ENCODE peak calls at places on chromosomes 16 and 17, in seven cellular contexts. One of them, this sample, is unnamed.

GRCh38 chr17:44097110-44097810 is 26.2 kb downstream of the HDAC5 start:
- DNase-seq in ovary: no peak
- DNase-seq in K562: peak; percentile 34
- DNase-seq in stomach: peak; percentile 57
- DNase-seq in body of pancreas: peak; percentile 55
- DNase-seq in Peyer's patch: no peak
- DNase-seq in suprapubic skin: no peak
- DNase-seq in this sample: no peak

GRCh38 chr16:22192261-22193133 is 13.6 kb upstream of the EEF2K start:
- DNase-seq in ovary: peak; percentile 88
- DNase-seq in K562: peak; percentile 58
- DNase-seq in stomach: peak; percentile 78
- DNase-seq in body of pancreas: peak; percentile 69
- DNase-seq in Peyer's patch: peak; percentile 69
- DNase-seq in suprapubic skin: peak; percentile 94
- DNase-seq in this sample: peak; percentile 86

GRCh38 chr17:64358261-64358788 is 32.3 kb downstream of the PECAM1 start:
- DNase-seq in ovary: no peak
- DNase-seq in K562: no peak
- DNase-seq in stomach: no peak
- DNase-seq in body of pancreas: no peak
- DNase-seq in Peyer's patch: no peak
- DNase-seq in suprapubic skin: no peak
- DNase-seq in this sample: no peak

GRCh38 chr17:51764387-51764971 is 394.0 kb downstream of the CA10 start:
- DNase-seq in ovary: peak; percentile 39
- DNase-seq in K562: peak; percentile 54
- DNase-seq in stomach: peak; percentile 41
- DNase-seq in body of pancreas: peak; percentile 65
- DNase-seq in Peyer's patch: no peak
- DNase-seq in suprapubic skin: no peak
- DNase-seq in this sample: peak; percentile 50

GRCh38 chr17:81329279-81329926 is 34.3 kb upstream of the SLC38A10 start:
- DNase-seq in ovary: peak; percentile 90
- DNase-seq in K562: peak; percentile 63
- DNase-seq in stomach: peak; percentile 80
- DNase-seq in body of pancreas: peak; percentile 91
- DNase-seq in Peyer's patch: peak; percentile 94
- DNase-seq in suprapubic skin: peak; percentile 95
- DNase-seq in this sample: peak; percentile 94

GRCh38 chr16:11052080-11052808 is 107.9 kb downstream of the CLEC16A start:
- DNase-seq in ovary: peak; percentile 21
- DNase-seq in K562: no peak
- DNase-seq in stomach: no peak
- DNase-seq in body of pancreas: no peak
- DNase-seq in Peyer's patch: no peak
- DNase-seq in suprapubic skin: no peak
- DNase-seq in this sample: peak; percentile 41

GRCh38 chr17:27579897-27580321 is 51.1 kb upstream of the LGALS9 start:
- DNase-seq in ovary: no peak
- DNase-seq in K562: peak; percentile 50
- DNase-seq in stomach: no peak
- DNase-seq in body of pancreas: no peak
- DNase-seq in Peyer's patch: no peak
- DNase-seq in suprapubic skin: no peak
- DNase-seq in this sample: no peak

GRCh38 chr16:78932395-78932794 is 668.1 kb downstream of the MAF start:
- DNase-seq in ovary: peak; percentile 50
- DNase-seq in K562: no peak
- DNase-seq in stomach: no peak
- DNase-seq in body of pancreas: no peak
- DNase-seq in Peyer's patch: no peak
- DNase-seq in suprapubic skin: no peak
- DNase-seq in this sample: no peak

GRCh38 chr17:78769200-78769773 is 12.8 kb downstream of the CYTH1 start:
- DNase-seq in ovary: no peak
- DNase-seq in K562: no peak
- DNase-seq in stomach: no peak
- DNase-seq in body of pancreas: no peak
- DNase-seq in Peyer's patch: no peak
- DNase-seq in suprapubic skin: no peak
- DNase-seq in this sample: no peak

GRCh38 chr17:31858647-31859486 is at the start of gene COPRS:
- DNase-seq in ovary: peak; percentile 93
- DNase-seq in K562: peak; percentile 97
- DNase-seq in stomach: peak; percentile 91
- DNase-seq in body of pancreas: peak; percentile 94
- DNase-seq in Peyer's patch: peak; percentile 93
- DNase-seq in suprapubic skin: peak; percentile 91
- DNase-seq in this sample: peak; percentile 91
- TF ChIP-seq POLR2A in ovary: peak; percentile 46
- TF ChIP-seq POLR2A in K562: no peak
- TF ChIP-seq POLR2A in stomach: no peak
- TF ChIP-seq POLR2A in body of pancreas: peak; percentile 28
- TF ChIP-seq POLR2A in Peyer's patch: no peak
- TF ChIP-seq POLR2A in suprapubic skin: peak; percentile 30
- TF ChIP-seq POLR2A in this sample: no peak

DNA sequence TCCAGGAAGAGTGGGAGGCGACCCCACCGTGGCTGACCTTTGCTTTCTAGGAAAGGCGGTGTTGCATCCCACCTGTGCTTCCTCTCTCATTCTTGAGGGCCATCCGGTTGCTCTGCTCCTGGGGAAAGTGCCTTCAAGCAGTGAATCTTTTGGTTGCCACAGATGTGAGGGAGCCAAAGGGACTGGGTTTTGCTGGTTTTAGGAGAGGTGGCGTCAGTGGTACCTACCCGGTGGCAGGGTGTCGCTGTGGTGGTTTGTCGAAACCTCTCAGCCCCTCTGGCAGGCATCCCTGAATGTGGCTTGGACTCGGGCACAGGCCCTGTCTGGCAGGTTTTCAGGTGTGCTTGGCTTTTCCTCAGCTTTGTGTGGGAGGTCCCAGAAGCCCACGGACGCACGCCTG is 611.5 kb downstream of the KCNJ18 start:
- DNase-seq in ovary: no peak
- DNase-seq in K562: no peak
- DNase-seq in stomach: no peak
- DNase-seq in body of pancreas: no peak
- DNase-seq in Peyer's patch: no peak
- DNase-seq in suprapubic skin: no peak
- DNase-seq in this sample: no peak
- H3K9me3 ChIP-seq in ovary: peaks cover 3% of the 10 kb centered on the region
- H3K9me3 ChIP-seq in K562: peaks cover 11% of the 10 kb centered on the region
- H3K9me3 ChIP-seq in stomach: peaks cover 32% of the 10 kb centered on the region
- H3K9me3 ChIP-seq in body of pancreas: no peaks in the 10 kb centered on the region
- H3K9me3 ChIP-seq in Peyer's patch: no peaks in the 10 kb centered on the region
- H3K9me3 ChIP-seq in suprapubic skin: peaks cover 25% of the 10 kb centered on the region
- H3K9me3 ChIP-seq in this sample: peaks cover 11% of the 10 kb centered on the region

DNA sequence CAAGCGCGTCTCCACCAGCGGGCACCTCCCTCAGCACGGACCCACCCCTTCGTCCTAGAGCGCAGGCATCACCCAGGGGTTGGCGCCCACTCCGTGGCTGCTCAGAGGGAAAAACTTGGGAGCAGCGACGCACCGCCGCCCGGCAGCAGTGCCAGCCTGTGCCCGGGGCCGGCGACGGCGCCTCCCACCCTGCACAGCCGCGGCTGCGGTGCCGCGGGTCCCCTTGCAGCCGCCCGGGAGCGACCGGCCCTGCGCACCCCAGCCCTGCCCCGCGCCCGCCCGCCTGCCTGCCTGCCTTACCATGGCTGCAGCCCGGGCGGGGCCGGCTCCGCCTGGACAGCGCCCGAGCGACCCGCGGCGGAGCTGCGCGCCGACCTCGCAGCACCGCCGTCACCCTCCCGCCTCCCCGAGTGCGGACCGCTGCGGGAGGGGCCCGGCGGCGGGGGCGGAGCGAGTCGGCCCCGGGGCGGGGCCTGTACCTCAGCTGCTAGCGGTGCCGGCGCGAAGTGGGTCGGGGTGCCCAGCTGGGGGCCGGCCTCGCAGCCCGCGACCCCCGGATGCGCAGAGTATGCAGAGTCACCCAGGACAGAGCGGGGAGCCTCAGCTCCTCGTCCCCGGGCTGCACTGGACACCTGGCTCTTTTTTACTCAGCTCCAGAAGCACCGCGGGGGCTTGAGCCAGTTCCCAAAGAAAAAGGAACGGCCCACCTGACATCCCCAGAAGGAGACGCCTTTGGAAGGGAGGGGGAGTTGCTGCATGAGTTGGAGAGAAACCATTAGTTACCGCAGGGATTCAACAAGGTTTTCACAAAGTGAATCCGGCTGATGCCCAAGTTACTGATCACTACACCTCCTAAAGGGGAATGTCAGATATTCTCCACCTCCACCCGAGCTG is 17.5 kb upstream of the MTMR4 start:
- DNase-seq in ovary: peak; percentile 77
- DNase-seq in K562: peak; percentile 96
- DNase-seq in stomach: peak; percentile 68
- DNase-seq in body of pancreas: peak; percentile 61
- DNase-seq in Peyer's patch: peak; percentile 71
- DNase-seq in suprapubic skin: no peak
- DNase-seq in this sample: peak; percentile 64
- H3K27me3 ChIP-seq in ovary: no peaks in the 10 kb centered on the region
- H3K27me3 ChIP-seq in K562: peaks cover 7% of the 10 kb centered on the region
- H3K27me3 ChIP-seq in stomach: peaks cover 5% of the 10 kb centered on the region
- H3K27me3 ChIP-seq in body of pancreas: no peaks in the 10 kb centered on the region
- H3K27me3 ChIP-seq in Peyer's patch: no peaks in the 10 kb centered on the region
- H3K27me3 ChIP-seq in suprapubic skin: no peaks in the 10 kb centered on the region
- H3K27me3 ChIP-seq in this sample: peaks cover 9% of the 10 kb centered on the region

DNA sequence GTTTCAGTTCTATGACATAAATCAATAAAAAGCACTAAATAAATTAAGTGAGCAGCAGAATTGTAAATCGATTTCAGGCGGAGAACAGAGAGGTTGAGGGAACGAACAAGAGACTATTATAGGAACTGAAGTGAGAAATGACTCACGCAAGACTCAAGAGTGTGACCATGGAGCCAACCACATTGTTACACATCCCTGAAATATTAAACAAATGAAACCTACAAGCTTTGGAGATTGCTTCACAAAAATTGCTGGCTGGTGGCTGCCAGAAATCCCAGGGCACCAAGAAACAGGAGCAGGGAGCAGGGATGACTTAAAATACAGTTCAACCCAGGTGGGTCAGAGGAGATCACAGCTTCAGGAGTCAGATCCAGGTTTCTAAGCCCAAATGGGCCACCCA is 111.8 kb downstream of the GSG1L start:
- DNase-seq in ovary: no peak
- DNase-seq in K562: no peak
- DNase-seq in stomach: no peak
- DNase-seq in body of pancreas: no peak
- DNase-seq in Peyer's patch: no peak
- DNase-seq in suprapubic skin: peak; percentile 0
- DNase-seq in this sample: no peak
- TF ChIP-seq POLR2A in ovary: no peak
- TF ChIP-seq POLR2A in K562: no peak
- TF ChIP-seq POLR2A in stomach: no peak
- TF ChIP-seq POLR2A in body of pancreas: no peak
- TF ChIP-seq POLR2A in Peyer's patch: no peak
- TF ChIP-seq POLR2A in suprapubic skin: no peak
- TF ChIP-seq POLR2A in this sample: no peak

GRCh38 chr16:35788381-35788780 is 2329.0 kb downstream of the TP53TG3F start:
- DNase-seq in ovary: no peak
- DNase-seq in K562: no peak
- DNase-seq in stomach: no peak
- DNase-seq in body of pancreas: no peak
- DNase-seq in Peyer's patch: no peak
- DNase-seq in suprapubic skin: no peak
- DNase-seq in this sample: no peak
- H3K9me3 ChIP-seq in ovary: no peaks in the 10 kb centered on the region
- H3K9me3 ChIP-seq in K562: no peaks in the 10 kb centered on the region
- H3K9me3 ChIP-seq in stomach: peaks cover 45% of the 10 kb centered on the region
- H3K9me3 ChIP-seq in body of pancreas: no peaks in the 10 kb centered on the region
- H3K9me3 ChIP-seq in Peyer's patch: peaks cover 9% of the 10 kb centered on the region
- H3K9me3 ChIP-seq in suprapubic skin: peaks cover 11% of the 10 kb centered on the region
- H3K9me3 ChIP-seq in this sample: peaks cover 10% of the 10 kb centered on the region

GRCh38 chr17:32264140-32264799 is 1.4 kb upstream of the RHBDL3 start:
- DNase-seq in ovary: no peak
- DNase-seq in K562: no peak
- DNase-seq in stomach: no peak
- DNase-seq in body of pancreas: no peak
- DNase-seq in Peyer's patch: no peak
- DNase-seq in suprapubic skin: no peak
- DNase-seq in this sample: no peak

GRCh38 chr17:32266389-32267269 is 997 bp downstream of the RHBDL3 start:
- DNase-seq in ovary: peak; percentile 55
- DNase-seq in K562: peak; percentile 54
- DNase-seq in stomach: no peak
- DNase-seq in body of pancreas: peak; percentile 24
- DNase-seq in Peyer's patch: no peak
- DNase-seq in suprapubic skin: no peak
- DNase-seq in this sample: no peak

GRCh38 chr17:32265896-32266388 is 310 bp downstream of the RHBDL3 start:
- DNase-seq in ovary: peak; percentile 39
- DNase-seq in K562: no peak
- DNase-seq in stomach: no peak
- DNase-seq in body of pancreas: no peak
- DNase-seq in Peyer's patch: no peak
- DNase-seq in suprapubic skin: no peak
- DNase-seq in this sample: no peak

GRCh38 chr17:32264823-32265191 is 825 bp upstream of the RHBDL3 start:
- DNase-seq in ovary: no peak
- DNase-seq in K562: no peak
- DNase-seq in stomach: no peak
- DNase-seq in body of pancreas: no peak
- DNase-seq in Peyer's patch: no peak
- DNase-seq in suprapubic skin: no peak
- DNase-seq in this sample: no peak

DNA sequence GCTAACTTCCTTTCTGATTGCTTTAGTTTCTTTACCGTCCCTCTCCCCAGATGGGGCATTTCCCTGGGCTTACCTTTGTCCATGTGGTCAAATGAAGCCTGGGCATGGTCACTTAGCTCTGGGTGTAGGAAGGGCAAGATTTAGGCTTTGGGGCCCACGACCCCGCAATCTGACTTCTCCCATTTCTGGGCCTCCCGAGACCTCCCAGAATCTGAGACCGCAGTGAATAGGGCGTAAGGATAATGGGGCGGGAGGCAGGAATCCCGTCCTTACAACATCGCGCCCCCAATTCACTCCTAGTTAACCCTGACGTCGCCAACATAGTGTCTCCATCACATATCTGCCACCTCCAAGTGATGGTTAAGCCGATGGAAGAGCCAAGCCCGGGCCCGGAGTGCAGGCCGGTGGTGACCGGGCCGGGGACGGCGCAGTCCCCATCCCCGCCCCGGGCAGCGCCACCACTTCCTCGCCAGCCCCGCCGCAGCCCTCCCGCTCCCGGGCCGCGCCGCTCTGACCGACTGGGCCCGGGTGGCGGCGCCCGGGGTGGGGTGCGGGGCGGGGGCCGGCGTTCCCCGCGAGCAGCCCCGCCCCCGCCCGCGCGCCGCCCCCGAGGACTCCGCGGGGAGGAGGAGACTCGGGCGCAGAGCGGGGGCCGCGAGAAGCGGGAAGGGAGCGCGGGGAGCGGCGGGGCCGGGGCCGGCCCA is at the start of gene RHBDL3:
- DNase-seq in ovary: peak; percentile 67
- DNase-seq in K562: peak; percentile 94
- DNase-seq in stomach: peak; percentile 32
- DNase-seq in body of pancreas: no peak
- DNase-seq in Peyer's patch: no peak
- DNase-seq in suprapubic skin: no peak
- DNase-seq in this sample: peak; percentile 28
- H3K27me3 ChIP-seq in ovary: no peaks in the 10 kb centered on the region
- H3K27me3 ChIP-seq in K562: peaks cover 82% of the 10 kb centered on the region
- H3K27me3 ChIP-seq in stomach: peaks cover 64% of the 10 kb centered on the region
- H3K27me3 ChIP-seq in body of pancreas: no peaks in the 10 kb centered on the region
- H3K27me3 ChIP-seq in Peyer's patch: peaks cover 13% of the 10 kb centered on the region
- H3K27me3 ChIP-seq in suprapubic skin: peaks cover 46% of the 10 kb centered on the region
- H3K27me3 ChIP-seq in this sample: peaks cover 77% of the 10 kb centered on the region